ENCODE peak calls at places on chromosome 13, in five cellular contexts. One of them, this sample, is unnamed.

GRCh38 chr13:46113596-46113995 is 8.8 kb upstream of the CPB2 start:
- DNase-seq in natural killer cell treated with Interleukin-12 subunit alpha and Interleukin-12 subunit beta and Interleukin-15 and Interleukin-18, amount 100 ng/mL, for 72 hours: no peak
- DNase-seq in EL: peak
- DNase-seq in MV-4-11: peak
- DNase-seq in thoracic aorta: no peak
- DNase-seq in this sample: no peak

GRCh38 chr13:109730832-109731335 is 55.5 kb downstream of the IRS2 start:
- DNase-seq in natural killer cell treated with Interleukin-12 subunit alpha and Interleukin-12 subunit beta and Interleukin-15 and Interleukin-18, amount 100 ng/mL, for 72 hours: no peak
- DNase-seq in EL: no peak
- DNase-seq in MV-4-11: no peak
- DNase-seq in thoracic aorta: no peak
- DNase-seq in this sample: no peak

GRCh38 chr13:60514891-60515290 is 117.9 kb downstream of the TDRD3 start:
- DNase-seq in natural killer cell treated with Interleukin-12 subunit alpha and Interleukin-12 subunit beta and Interleukin-15 and Interleukin-18, amount 100 ng/mL, for 72 hours: no peak
- DNase-seq in EL: no peak
- DNase-seq in MV-4-11: no peak
- DNase-seq in thoracic aorta: no peak
- DNase-seq in this sample: no peak

GRCh38 chr13:108213946-108214345 is 1.4 kb downstream of the LIG4 start:
- DNase-seq in natural killer cell treated with Interleukin-12 subunit alpha and Interleukin-12 subunit beta and Interleukin-15 and Interleukin-18, amount 100 ng/mL, for 72 hours: no peak
- DNase-seq in EL: peak
- DNase-seq in MV-4-11: no peak
- DNase-seq in thoracic aorta: no peak
- DNase-seq in this sample: peak

GRCh38 chr13:110726726-110727125 is 13.2 kb downstream of the ING1 start:
- DNase-seq in natural killer cell treated with Interleukin-12 subunit alpha and Interleukin-12 subunit beta and Interleukin-15 and Interleukin-18, amount 100 ng/mL, for 72 hours: peak
- DNase-seq in EL: no peak
- DNase-seq in MV-4-11: peak
- DNase-seq in thoracic aorta: no peak
- DNase-seq in this sample: no peak

GRCh38 chr13:35475131-35475959 is 1.1 kb downstream of the MAB21L1 start:
- DNase-seq in natural killer cell treated with Interleukin-12 subunit alpha and Interleukin-12 subunit beta and Interleukin-15 and Interleukin-18, amount 100 ng/mL, for 72 hours: peak
- DNase-seq in EL: peak
- DNase-seq in MV-4-11: no peak
- DNase-seq in thoracic aorta: no peak
- DNase-seq in this sample: no peak

GRCh38 chr13:99802416-99802815 is 169.2 kb downstream of the ZIC5 start:
- DNase-seq in natural killer cell treated with Interleukin-12 subunit alpha and Interleukin-12 subunit beta and Interleukin-15 and Interleukin-18, amount 100 ng/mL, for 72 hours: no peak
- DNase-seq in EL: no peak
- DNase-seq in MV-4-11: no peak
- DNase-seq in thoracic aorta: no peak
- DNase-seq in this sample: no peak

GRCh38 chr13:113848431-113849260 is 15.2 kb downstream of the GAS6 start:
- DNase-seq in natural killer cell treated with Interleukin-12 subunit alpha and Interleukin-12 subunit beta and Interleukin-15 and Interleukin-18, amount 100 ng/mL, for 72 hours: no peak
- DNase-seq in EL: no peak
- DNase-seq in MV-4-11: no peak
- DNase-seq in thoracic aorta: no peak
- DNase-seq in this sample: no peak

GRCh38 chr13:99281811-99282263 is 23.7 kb upstream of the GPR18 start:
- DNase-seq in natural killer cell treated with Interleukin-12 subunit alpha and Interleukin-12 subunit beta and Interleukin-15 and Interleukin-18, amount 100 ng/mL, for 72 hours: peak
- DNase-seq in EL: no peak
- DNase-seq in MV-4-11: peak
- DNase-seq in thoracic aorta: peak
- DNase-seq in this sample: no peak

GRCh38 chr13:23610187-23610576 is 40.0 kb downstream of the TNFRSF19 start:
- DNase-seq in natural killer cell treated with Interleukin-12 subunit alpha and Interleukin-12 subunit beta and Interleukin-15 and Interleukin-18, amount 100 ng/mL, for 72 hours: no peak
- DNase-seq in EL: peak
- DNase-seq in MV-4-11: peak
- DNase-seq in thoracic aorta: no peak
- DNase-seq in this sample: no peak

GRCh38 chr13:113526466-113527220 is 36.1 kb upstream of the DCUN1D2 start:
- DNase-seq in natural killer cell treated with Interleukin-12 subunit alpha and Interleukin-12 subunit beta and Interleukin-15 and Interleukin-18, amount 100 ng/mL, for 72 hours: no peak
- DNase-seq in EL: no peak
- DNase-seq in MV-4-11: no peak
- DNase-seq in thoracic aorta: no peak
- DNase-seq in this sample: no peak

GRCh38 chr13:47639716-47640447 is 361.2 kb downstream of the SUCLA2 start:
- DNase-seq in natural killer cell treated with Interleukin-12 subunit alpha and Interleukin-12 subunit beta and Interleukin-15 and Interleukin-18, amount 100 ng/mL, for 72 hours: no peak
- DNase-seq in EL: peak
- DNase-seq in MV-4-11: peak
- DNase-seq in thoracic aorta: no peak
- DNase-seq in this sample: no peak

GRCh38 chr13:99271249-99271648 is 13.1 kb upstream of the GPR18 start:
- DNase-seq in natural killer cell treated with Interleukin-12 subunit alpha and Interleukin-12 subunit beta and Interleukin-15 and Interleukin-18, amount 100 ng/mL, for 72 hours: no peak
- DNase-seq in EL: no peak
- DNase-seq in MV-4-11: no peak
- DNase-seq in thoracic aorta: no peak
- DNase-seq in this sample: no peak

GRCh38 chr13:80473695-80474094 is 132.8 kb upstream of the SPRY2 start:
- DNase-seq in natural killer cell treated with Interleukin-12 subunit alpha and Interleukin-12 subunit beta and Interleukin-15 and Interleukin-18, amount 100 ng/mL, for 72 hours: no peak
- DNase-seq in EL: peak
- DNase-seq in MV-4-11: no peak
- DNase-seq in thoracic aorta: no peak
- DNase-seq in this sample: peak